ENCODE peak calls at places on chromosomes 13 and 19, in ten cellular contexts. One of them, this sample, is unnamed.

GRCh38 chr19:45607071-45608029 is 5.3 kb upstream of the GPR4 start:
- DNase-seq in bronchial epithelial cell: peak; percentile 44
- DNase-seq in BJ: no peak
- DNase-seq in SK-N-SH: peak; percentile 83
- DNase-seq in astrocyte of the cerebellum: peak; percentile 40
- DNase-seq in GM12865: peak; percentile 52
- DNase-seq in fibroblast of mammary gland: peak; percentile 67
- DNase-seq in fibroblast of pulmonary artery: peak; percentile 80
- DNase-seq in cardiac fibroblast: peak; percentile 84
- DNase-seq in AG04450: peak; percentile 30
- DNase-seq in this sample: peak; percentile 48

GRCh38 chr13:59391696-59392095 is 772.0 kb downstream of the DIAPH3 start:
- DNase-seq in bronchial epithelial cell: peak; percentile 53
- DNase-seq in BJ: no peak
- DNase-seq in SK-N-SH: peak; percentile 30
- DNase-seq in astrocyte of the cerebellum: peak; percentile 71
- DNase-seq in GM12865: peak; percentile 87
- DNase-seq in fibroblast of mammary gland: peak; percentile 70
- DNase-seq in fibroblast of pulmonary artery: peak; percentile 86
- DNase-seq in cardiac fibroblast: peak; percentile 86
- DNase-seq in AG04450: peak; percentile 51
- DNase-seq in this sample: peak; percentile 44

GRCh38 chr13:113216165-113217056 is 7.0 kb downstream of the CUL4A start:
- DNase-seq in bronchial epithelial cell: peak; percentile 75
- DNase-seq in BJ: peak; percentile 32
- DNase-seq in SK-N-SH: no peak
- DNase-seq in astrocyte of the cerebellum: no peak
- DNase-seq in GM12865: no peak
- DNase-seq in fibroblast of mammary gland: peak; percentile 81
- DNase-seq in fibroblast of pulmonary artery: peak; percentile 60
- DNase-seq in cardiac fibroblast: peak; percentile 71
- DNase-seq in AG04450: no peak
- DNase-seq in this sample: peak; percentile 72

GRCh38 chr19:19750842-19751790 is 18.2 kb upstream of the ZNF14 start:
- DNase-seq in bronchial epithelial cell: no peak
- DNase-seq in BJ: no peak
- DNase-seq in SK-N-SH: peak; percentile 17
- DNase-seq in astrocyte of the cerebellum: no peak
- DNase-seq in GM12865: no peak
- DNase-seq in fibroblast of mammary gland: no peak
- DNase-seq in fibroblast of pulmonary artery: no peak
- DNase-seq in cardiac fibroblast: no peak
- DNase-seq in AG04450: no peak
- DNase-seq in this sample: no peak

GRCh38 chr13:43583331-43583730 is 203.4 kb downstream of the ENOX1 start:
- DNase-seq in bronchial epithelial cell: no peak
- DNase-seq in BJ: no peak
- DNase-seq in SK-N-SH: no peak
- DNase-seq in astrocyte of the cerebellum: no peak
- DNase-seq in GM12865: no peak
- DNase-seq in fibroblast of mammary gland: peak; percentile 3
- DNase-seq in fibroblast of pulmonary artery: no peak
- DNase-seq in cardiac fibroblast: no peak
- DNase-seq in AG04450: no peak
- DNase-seq in this sample: no peak

GRCh38 chr13:80361298-80361697 is 20.4 kb upstream of the SPRY2 start:
- DNase-seq in bronchial epithelial cell: peak; percentile 33
- DNase-seq in BJ: no peak
- DNase-seq in SK-N-SH: no peak
- DNase-seq in astrocyte of the cerebellum: no peak
- DNase-seq in GM12865: no peak
- DNase-seq in fibroblast of mammary gland: no peak
- DNase-seq in fibroblast of pulmonary artery: no peak
- DNase-seq in cardiac fibroblast: no peak
- DNase-seq in AG04450: no peak
- DNase-seq in this sample: peak; percentile 1

GRCh38 chr19:11848594-11849263 is at the start of gene ZNF439:
- DNase-seq in bronchial epithelial cell: peak; percentile 41
- DNase-seq in BJ: peak; percentile 33
- DNase-seq in SK-N-SH: peak; percentile 95
- DNase-seq in astrocyte of the cerebellum: peak; percentile 3
- DNase-seq in GM12865: peak; percentile 73
- DNase-seq in fibroblast of mammary gland: peak; percentile 34
- DNase-seq in fibroblast of pulmonary artery: peak; percentile 63
- DNase-seq in cardiac fibroblast: peak; percentile 75
- DNase-seq in AG04450: peak; percentile 18
- DNase-seq in this sample: peak; percentile 12

GRCh38 chr13:42477588-42478190 is 96.3 kb upstream of the TNFSF11 start:
- DNase-seq in bronchial epithelial cell: no peak
- DNase-seq in BJ: no peak
- DNase-seq in SK-N-SH: no peak
- DNase-seq in astrocyte of the cerebellum: peak; percentile 24
- DNase-seq in GM12865: no peak
- DNase-seq in fibroblast of mammary gland: peak; percentile 19
- DNase-seq in fibroblast of pulmonary artery: no peak
- DNase-seq in cardiac fibroblast: peak; percentile 25
- DNase-seq in AG04450: no peak
- DNase-seq in this sample: no peak

GRCh38 chr19:38538793-38539528 is 78.8 kb downstream of the MAP4K1 start:
- DNase-seq in bronchial epithelial cell: peak; percentile 15
- DNase-seq in BJ: no peak
- DNase-seq in SK-N-SH: no peak
- DNase-seq in astrocyte of the cerebellum: no peak
- DNase-seq in GM12865: peak; percentile 43
- DNase-seq in fibroblast of mammary gland: no peak
- DNase-seq in fibroblast of pulmonary artery: no peak
- DNase-seq in cardiac fibroblast: no peak
- DNase-seq in AG04450: no peak
- DNase-seq in this sample: peak; percentile 28

GRCh38 chr19:11481777-11482383 is 1.0 kb upstream of the ELAVL3 start:
- DNase-seq in bronchial epithelial cell: peak; percentile 65
- DNase-seq in BJ: peak; percentile 22
- DNase-seq in SK-N-SH: peak; percentile 93
- DNase-seq in astrocyte of the cerebellum: no peak
- DNase-seq in GM12865: peak; percentile 97
- DNase-seq in fibroblast of mammary gland: peak; percentile 81
- DNase-seq in fibroblast of pulmonary artery: peak; percentile 91
- DNase-seq in cardiac fibroblast: peak; percentile 92
- DNase-seq in AG04450: peak; percentile 59
- DNase-seq in this sample: peak; percentile 74

GRCh38 chr19:32891609-32892008 is 22.0 kb upstream of the SLC7A9 start:
- DNase-seq in bronchial epithelial cell: no peak
- DNase-seq in BJ: no peak
- DNase-seq in SK-N-SH: no peak
- DNase-seq in astrocyte of the cerebellum: no peak
- DNase-seq in GM12865: no peak
- DNase-seq in fibroblast of mammary gland: no peak
- DNase-seq in fibroblast of pulmonary artery: no peak
- DNase-seq in cardiac fibroblast: no peak
- DNase-seq in AG04450: no peak
- DNase-seq in this sample: no peak

GRCh38 chr13:74061939-74062595 is 72.1 kb downstream of the KLF12 start:
- DNase-seq in bronchial epithelial cell: no peak
- DNase-seq in BJ: peak; percentile 28
- DNase-seq in SK-N-SH: peak; percentile 19
- DNase-seq in astrocyte of the cerebellum: no peak
- DNase-seq in GM12865: peak; percentile 84
- DNase-seq in fibroblast of mammary gland: peak; percentile 63
- DNase-seq in fibroblast of pulmonary artery: peak; percentile 66
- DNase-seq in cardiac fibroblast: peak; percentile 77
- DNase-seq in AG04450: no peak
- DNase-seq in this sample: no peak

GRCh38 chr19:15283141-15283885 is 49.0 kb downstream of the BRD4 start:
- DNase-seq in bronchial epithelial cell: peak; percentile 61
- DNase-seq in BJ: no peak
- DNase-seq in SK-N-SH: no peak
- DNase-seq in astrocyte of the cerebellum: peak; percentile 40
- DNase-seq in GM12865: peak; percentile 27
- DNase-seq in fibroblast of mammary gland: peak; percentile 71
- DNase-seq in fibroblast of pulmonary artery: peak; percentile 23
- DNase-seq in cardiac fibroblast: peak; percentile 55
- DNase-seq in AG04450: peak; percentile 33
- DNase-seq in this sample: peak; percentile 46

GRCh38 chr13:51397262-51397933 is 55.4 kb downstream of the INTS6 start:
- DNase-seq in bronchial epithelial cell: no peak
- DNase-seq in BJ: peak; percentile 81
- DNase-seq in SK-N-SH: peak; percentile 3
- DNase-seq in astrocyte of the cerebellum: peak; percentile 4
- DNase-seq in GM12865: no peak
- DNase-seq in fibroblast of mammary gland: peak; percentile 73
- DNase-seq in fibroblast of pulmonary artery: peak; percentile 71
- DNase-seq in cardiac fibroblast: peak; percentile 71
- DNase-seq in AG04450: peak; percentile 44
- DNase-seq in this sample: no peak

GRCh38 chr19:16327911-16328823 is 3.5 kb downstream of the KLF2 start:
- DNase-seq in bronchial epithelial cell: peak; percentile 77
- DNase-seq in BJ: no peak
- DNase-seq in SK-N-SH: no peak
- DNase-seq in astrocyte of the cerebellum: no peak
- DNase-seq in GM12865: peak; percentile 78
- DNase-seq in fibroblast of mammary gland: peak; percentile 91
- DNase-seq in fibroblast of pulmonary artery: peak; percentile 94
- DNase-seq in cardiac fibroblast: peak; percentile 94
- DNase-seq in AG04450: peak; percentile 69
- DNase-seq in this sample: no peak

GRCh38 chr19:13012690-13013608 is 17.7 kb downstream of the NFIX start:
- DNase-seq in bronchial epithelial cell: no peak
- DNase-seq in BJ: no peak
- DNase-seq in SK-N-SH: no peak
- DNase-seq in astrocyte of the cerebellum: no peak
- DNase-seq in GM12865: peak; percentile 35
- DNase-seq in fibroblast of mammary gland: peak; percentile 85
- DNase-seq in fibroblast of pulmonary artery: peak; percentile 67
- DNase-seq in cardiac fibroblast: peak; percentile 65
- DNase-seq in AG04450: no peak
- DNase-seq in this sample: peak; percentile 71

GRCh38 chr19:3471954-3472655 is 8.2 kb downstream of the SMIM24 start:
- DNase-seq in bronchial epithelial cell: no peak
- DNase-seq in BJ: no peak
- DNase-seq in SK-N-SH: peak; percentile 87
- DNase-seq in astrocyte of the cerebellum: no peak
- DNase-seq in GM12865: peak; percentile 31
- DNase-seq in fibroblast of mammary gland: no peak
- DNase-seq in fibroblast of pulmonary artery: no peak
- DNase-seq in cardiac fibroblast: peak; percentile 32
- DNase-seq in AG04450: no peak
- DNase-seq in this sample: no peak

GRCh38 chr13:102983496-102983895 is 82.7 kb downstream of the SLC10A2 start:
- DNase-seq in bronchial epithelial cell: no peak
- DNase-seq in BJ: peak; percentile 85
- DNase-seq in SK-N-SH: no peak
- DNase-seq in astrocyte of the cerebellum: no peak
- DNase-seq in GM12865: no peak
- DNase-seq in fibroblast of mammary gland: peak; percentile 81
- DNase-seq in fibroblast of pulmonary artery: no peak
- DNase-seq in cardiac fibroblast: no peak
- DNase-seq in AG04450: no peak
- DNase-seq in this sample: peak; percentile 61

GRCh38 chr13:79711631-79712030 is 230.7 kb downstream of the NDFIP2 start:
- DNase-seq in bronchial epithelial cell: no peak
- DNase-seq in BJ: no peak
- DNase-seq in SK-N-SH: no peak
- DNase-seq in astrocyte of the cerebellum: no peak
- DNase-seq in GM12865: no peak
- DNase-seq in fibroblast of mammary gland: peak; percentile 59
- DNase-seq in fibroblast of pulmonary artery: no peak
- DNase-seq in cardiac fibroblast: peak; percentile 33
- DNase-seq in AG04450: no peak
- DNase-seq in this sample: no peak

GRCh38 chr13:98542568-98543379 is 34.1 kb downstream of the STK24 start:
- DNase-seq in bronchial epithelial cell: no peak
- DNase-seq in BJ: no peak
- DNase-seq in SK-N-SH: no peak
- DNase-seq in astrocyte of the cerebellum: no peak
- DNase-seq in GM12865: peak; percentile 56
- DNase-seq in fibroblast of mammary gland: no peak
- DNase-seq in fibroblast of pulmonary artery: no peak
- DNase-seq in cardiac fibroblast: no peak
- DNase-seq in AG04450: no peak
- DNase-seq in this sample: no peak
- H3K4me3 ChIP-seq in bronchial epithelial cell: no peak overlapping the region
- H3K4me3 ChIP-seq in BJ: no peak overlapping the region
- H3K4me3 ChIP-seq in SK-N-SH: no peak overlapping the region
- H3K4me3 ChIP-seq in astrocyte of the cerebellum: no peak overlapping the region
- H3K4me3 ChIP-seq in GM12865: peak overlapping the region; percentile 27
- H3K4me3 ChIP-seq in fibroblast of mammary gland: no peak overlapping the region
- H3K4me3 ChIP-seq in fibroblast of pulmonary artery: no peak overlapping the region
- H3K4me3 ChIP-seq in cardiac fibroblast: no peak overlapping the region
- H3K4me3 ChIP-seq in AG04450: no peak overlapping the region
- H3K4me3 ChIP-seq in this sample: no peak overlapping the region

GRCh38 chr19:35783469-35784400 is 8.4 kb downstream of the ARHGAP33 start:
- DNase-seq in bronchial epithelial cell: no peak
- DNase-seq in BJ: no peak
- DNase-seq in SK-N-SH: no peak
- DNase-seq in astrocyte of the cerebellum: no peak
- DNase-seq in GM12865: no peak
- DNase-seq in fibroblast of mammary gland: no peak
- DNase-seq in fibroblast of pulmonary artery: no peak
- DNase-seq in cardiac fibroblast: no peak
- DNase-seq in AG04450: no peak
- DNase-seq in this sample: no peak
- TF ChIP-seq CTCF in bronchial epithelial cell: no peak
- TF ChIP-seq CTCF in BJ: no peak
- TF ChIP-seq CTCF in SK-N-SH: no peak
- TF ChIP-seq CTCF in astrocyte of the cerebellum: no peak
- TF ChIP-seq CTCF in GM12865: no peak
- TF ChIP-seq CTCF in fibroblast of mammary gland: no peak
- TF ChIP-seq CTCF in fibroblast of pulmonary artery: no peak
- TF ChIP-seq CTCF in cardiac fibroblast: no peak
- TF ChIP-seq CTCF in AG04450: no peak
- TF ChIP-seq CTCF in this sample: no peak

GRCh38 chr19:18049390-18049789 is 37.3 kb downstream of the IL12RB1 start:
- DNase-seq in bronchial epithelial cell: no peak
- DNase-seq in BJ: no peak
- DNase-seq in SK-N-SH: no peak
- DNase-seq in astrocyte of the cerebellum: no peak
- DNase-seq in GM12865: no peak
- DNase-seq in fibroblast of mammary gland: peak; percentile 31
- DNase-seq in fibroblast of pulmonary artery: peak; percentile 59
- DNase-seq in cardiac fibroblast: peak; percentile 86
- DNase-seq in AG04450: no peak
- DNase-seq in this sample: no peak
- H3K4me3 ChIP-seq in bronchial epithelial cell: no peak overlapping the region
- H3K4me3 ChIP-seq in BJ: no peak overlapping the region
- H3K4me3 ChIP-seq in SK-N-SH: no peak overlapping the region
- H3K4me3 ChIP-seq in astrocyte of the cerebellum: no peak overlapping the region
- H3K4me3 ChIP-seq in GM12865: no peak overlapping the region
- H3K4me3 ChIP-seq in fibroblast of mammary gland: no peak overlapping the region
- H3K4me3 ChIP-seq in fibroblast of pulmonary artery: no peak overlapping the region
- H3K4me3 ChIP-seq in cardiac fibroblast: no peak overlapping the region
- H3K4me3 ChIP-seq in AG04450: no peak overlapping the region
- H3K4me3 ChIP-seq in this sample: no peak overlapping the region

DNA sequence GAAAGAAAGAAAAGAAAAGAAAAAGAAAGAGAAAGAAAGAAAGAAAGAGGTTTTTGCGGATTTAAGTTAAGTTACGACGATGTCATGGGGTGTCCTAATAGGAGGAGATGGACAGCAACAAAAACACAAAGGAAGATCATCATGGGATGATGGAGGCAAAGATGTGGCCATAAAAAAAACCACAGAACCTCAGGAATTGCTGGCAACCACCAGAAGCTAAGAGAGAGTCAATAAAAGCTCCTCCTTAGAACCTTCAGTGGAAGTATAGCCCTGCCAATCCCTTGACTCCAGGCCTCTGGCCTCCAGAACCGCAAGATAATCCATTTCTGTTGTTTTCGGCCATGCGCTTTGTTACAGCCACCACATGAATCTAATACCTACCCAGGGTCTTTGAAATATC is 11.5 kb downstream of the PLEKHA4 start:
- DNase-seq in bronchial epithelial cell: no peak
- DNase-seq in BJ: no peak
- DNase-seq in SK-N-SH: no peak
- DNase-seq in astrocyte of the cerebellum: no peak
- DNase-seq in GM12865: no peak
- DNase-seq in fibroblast of mammary gland: no peak
- DNase-seq in fibroblast of pulmonary artery: no peak
- DNase-seq in cardiac fibroblast: no peak
- DNase-seq in AG04450: no peak
- DNase-seq in this sample: no peak
- TF ChIP-seq CTCF in bronchial epithelial cell: no peak
- TF ChIP-seq CTCF in BJ: no peak
- TF ChIP-seq CTCF in SK-N-SH: no peak
- TF ChIP-seq CTCF in astrocyte of the cerebellum: no peak
- TF ChIP-seq CTCF in GM12865: no peak
- TF ChIP-seq CTCF in fibroblast of mammary gland: no peak
- TF ChIP-seq CTCF in fibroblast of pulmonary artery: no peak
- TF ChIP-seq CTCF in cardiac fibroblast: no peak
- TF ChIP-seq CTCF in AG04450: no peak
- TF ChIP-seq CTCF in this sample: no peak